ENCODE peak calls at places on chromosome 10, in nine cellular contexts. V is heart left ventricle, N is esophagus squamous epithelium, H is spleen, W is A549, L is K562, Y is uterus, O is NB4, J is Peyer's patch. X is an unnamed sample.

GRCh38 chr10:71281646-71282322 is 37.3 kb upstream of the SLC29A3 start:
- DNase-seq in V (no peak), L (no peak), O (no peak), J (no peak), H (no peak), N (no peak), Y (no peak), W (no peak), X (no peak)

GRCh38 chr10:4282496-4282895 is 497.5 kb upstream of the KLF6 start:
- DNase-seq in Y (no peak), J (no peak), N (no peak), O (no peak), H (no peak), W (no peak), V (no peak), L (no peak), X (no peak)

GRCh38 chr10:100685331-100685730 is 60.1 kb upstream of the PAX2 start:
- DNase-seq in O (no peak), L (no peak), Y (no peak), W (no peak), N (no peak), J (no peak), H (peak), V (no peak), X (no peak)

GRCh38 chr10:29022513-29022912 is 266.4 kb upstream of the LYZL1 start:
- DNase-seq in W (no peak), Y (no peak), J (no peak), L (no peak), O (no peak), H (no peak), N (no peak), V (no peak), X (no peak)

GRCh38 chr10:99548041-99548530 is 15.3 kb downstream of the NKX2-3 start:
- DNase-seq in V (no peak), J (no peak), H (no peak), L (no peak), W (peak), N (no peak), O (peak), Y (no peak), X (no peak)

GRCh38 chr10:133224861-133225366 is 5.1 kb upstream of the UTF1 start:
- DNase-seq in L (peak), N (no peak), J (no peak), H (no peak), W (no peak), Y (peak), O (peak), V (no peak), X (no peak)

GRCh38 chr10:132154440-132154839 is 32.3 kb upstream of the DPYSL4 start:
- DNase-seq in H (peak), V (peak), W (no peak), J (no peak), O (no peak), N (no peak), L (no peak), Y (no peak), X (no peak)

GRCh38 chr10:72291019-72291532 is 17.4 kb downstream of the DDIT4 start:
- DNase-seq in Y (no peak), O (peak), W (no peak), V (peak), N (no peak), H (no peak), J (no peak), L (peak), X (no peak)

GRCh38 chr10:75097666-75098285 is 13.7 kb upstream of the SAMD8 start:
- DNase-seq in N (no peak), O (peak), V (no peak), H (no peak), W (peak), L (no peak), Y (no peak), J (no peak), X (no peak)

GRCh38 chr10:11440250-11441150 is 170.9 kb downstream of the USP6NL start:
- DNase-seq in Y (no peak), J (no peak), O (no peak), V (no peak), H (no peak), W (no peak), L (no peak), N (no peak), X (no peak)

GRCh38 chr10:54434782-54435181 is 366.2 kb downstream of the PCDH15 start:
- DNase-seq in L (no peak), O (no peak), W (no peak), H (no peak), Y (no peak), V (no peak), J (no peak), N (no peak), X (no peak)

DNA sequence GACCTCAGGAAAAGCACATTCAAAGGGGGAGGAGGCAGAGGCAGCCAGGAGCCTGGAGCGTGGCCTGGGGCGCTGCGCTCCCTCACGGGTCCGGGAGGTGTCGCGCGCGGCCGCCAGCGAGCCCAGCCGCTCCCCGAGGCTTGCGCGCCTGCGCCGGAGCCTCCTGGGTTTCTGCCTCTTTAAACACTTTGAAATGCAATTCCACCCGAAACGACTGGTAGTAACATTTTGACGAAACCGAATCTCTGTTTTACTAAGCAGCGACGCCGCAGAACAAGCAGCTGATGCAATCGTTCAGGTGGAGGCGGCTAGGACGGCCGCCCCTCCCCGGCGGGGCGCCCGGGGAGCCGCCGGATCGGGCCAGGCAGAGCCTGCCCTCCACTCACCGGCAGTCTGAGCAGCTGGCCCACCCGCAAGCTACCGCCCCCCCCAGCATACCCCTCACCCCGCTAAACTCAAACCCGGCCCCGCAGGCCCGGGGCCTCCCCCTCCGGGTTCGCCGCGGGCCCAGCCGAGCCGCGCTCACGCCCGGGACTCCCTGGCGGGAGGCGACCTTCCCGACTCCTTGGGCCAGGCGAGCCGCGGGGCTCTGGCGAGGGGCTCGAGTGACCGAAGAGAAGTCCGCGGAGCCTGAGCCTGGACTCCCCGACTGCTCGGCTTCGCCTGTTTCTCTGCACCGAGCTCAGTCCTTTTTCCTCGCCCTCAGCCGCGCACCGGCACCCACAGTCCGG is 3.3 kb downstream of the MKX start:
- DNase-seq in N (no peak), V (peak), O (peak), W (peak), L (peak), J (peak), H (peak), Y (peak), X (peak)
- TF ChIP-seq POLR2A in N (no peak), V (no peak), O (no peak), W (no peak), L (no peak), J (peak), H (no peak), Y (no peak), X (no peak)

GRCh38 chr10:125158528-125159485 is 1.6 kb downstream of the CTBP2 start:
- DNase-seq in J (peak), L (peak), V (peak), Y (peak), W (peak), O (peak), N (no peak), H (peak), X (peak)
- TF ChIP-seq POLR2A in J (peak), L (peak), V (no peak), Y (peak), W (peak), O (no peak), N (no peak), H (peak), X (no peak)

GRCh38 chr10:89209718-89210117 is 2.6 kb upstream of the CH25H start:
- DNase-seq in H (no peak), L (no peak), Y (no peak), W (no peak), J (no peak), O (no peak), V (no peak), N (no peak), X (no peak)
- TF ChIP-seq POLR2A in H (no peak), L (no peak), Y (no peak), W (no peak), J (no peak), O (no peak), V (no peak), N (no peak), X (no peak)

GRCh38 chr10:73890261-73890660 is 15.9 kb upstream of the CAMK2G start:
- DNase-seq in H (no peak), Y (no peak), V (no peak), L (no peak), N (no peak), J (no peak), O (no peak), W (no peak), X (no peak)

GRCh38 chr10:73886625-73887024 is 12.3 kb upstream of the CAMK2G start:
- DNase-seq in H (no peak), L (no peak), V (no peak), Y (no peak), O (no peak), W (no peak), N (no peak), J (no peak), X (no peak)

GRCh38 chr10:73887038-73888015 is 13.0 kb upstream of the CAMK2G start:
- DNase-seq in V (peak), H (no peak), J (peak), L (no peak), Y (peak), N (no peak), W (peak), O (no peak), X (peak)

GRCh38 chr10:73888514-73888913 is 14.2 kb upstream of the CAMK2G start:
- DNase-seq in H (no peak), Y (no peak), J (no peak), L (no peak), W (no peak), V (no peak), N (no peak), O (no peak), X (no peak)

DNA sequence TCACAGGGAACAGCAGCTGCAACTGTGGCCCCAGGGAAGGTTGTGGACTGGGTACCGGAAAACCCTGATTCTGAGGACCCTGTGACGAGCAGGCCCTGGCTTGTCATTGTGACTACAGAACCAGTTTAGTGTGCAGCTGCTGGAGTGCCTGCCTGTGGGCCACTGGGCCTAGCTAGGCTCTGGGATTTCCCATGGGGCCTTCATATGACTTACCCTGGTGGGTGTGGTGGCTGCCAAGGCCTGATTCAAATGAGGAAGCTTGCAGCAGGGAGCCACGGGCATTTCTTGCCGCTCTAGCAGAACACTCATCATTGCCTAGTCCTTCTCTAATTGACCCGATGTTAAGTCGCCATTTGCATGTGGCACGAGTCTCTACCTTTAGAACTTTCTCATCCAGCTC is 14.7 kb upstream of the CAMK2G start:
- DNase-seq in J (no peak), W (peak), O (peak), H (no peak), V (peak), L (no peak), N (no peak), Y (peak), X (peak)
- TF ChIP-seq POLR2A in J (no peak), W (no peak), O (no peak), H (no peak), V (no peak), L (no peak), N (no peak), Y (no peak), X (no peak)

GRCh38 chr10:122461367-122461728 is at the start of gene HTRA1:
- DNase-seq in Y (peak), J (peak), L (no peak), O (no peak), W (peak), H (no peak), V (peak), N (no peak), X (peak)
- TF ChIP-seq POLR2A in Y (peak), J (no peak), L (no peak), O (no peak), W (peak), H (no peak), V (no peak), N (no peak), X (no peak)

GRCh38 chr10:92699518-92700272 is 9.9 kb downstream of the HHEX start:
- DNase-seq in N (no peak), J (no peak), L (no peak), Y (no peak), W (peak), H (peak), V (peak), O (peak), X (no peak)
- TF ChIP-seq POLR2A in N (no peak), J (no peak), L (peak), Y (no peak), W (peak), H (no peak), V (no peak), O (peak), X (no peak)